ENCODE peak calls at places on chromosomes 3 and 15, in ten cellular contexts. N is breast epithelium, E is tibial artery, X is K562, S is Panc1, R is brain microvascular endothelial cell, B is endothelial cell of umbilical vein, I is left ventricle myocardium inferior, G is upper lobe of right lung, P is tibial nerve. J is an unnamed sample.

GRCh38 chr15:70559223-70559823 is 204.0 kb downstream of the UACA start:
- DNase-seq in N (no peak), E (peak; percentile 67), X (no peak), S (no peak), R (peak; percentile 21), B (peak; percentile 55), I (peak; percentile 27), G (no peak), P (peak; percentile 38), J (no peak)

GRCh38 chr3:188391597-188391996 is 237.6 kb downstream of the LPP start:
- DNase-seq in N (no peak), E (no peak), X (no peak), S (no peak), R (no peak), B (no peak), I (no peak), G (no peak), P (no peak), J (no peak)

GRCh38 chr15:40345867-40346578 is 4.8 kb upstream of the PHGR1 start:
- DNase-seq in N (no peak), E (no peak), X (no peak), S (no peak), R (no peak), B (no peak), I (no peak), G (peak; percentile 44), P (no peak), J (no peak)

GRCh38 chr3:178341636-178342035 is 194.6 kb upstream of the KCNMB2 start:
- DNase-seq in N (no peak), E (no peak), X (no peak), S (no peak), R (no peak), B (no peak), I (no peak), G (no peak), P (no peak), J (no peak)

GRCh38 chr3:115272036-115272824 is 125.1 kb upstream of the ZBTB20 start:
- DNase-seq in N (no peak), E (no peak), X (peak; percentile 7), S (no peak), R (peak; percentile 51), B (peak; percentile 23), I (no peak), G (no peak), P (no peak), J (no peak)

GRCh38 chr3:67526246-67526645 is 128.2 kb downstream of the SUCLG2 start:
- DNase-seq in N (no peak), E (no peak), X (no peak), S (no peak), R (peak; percentile 65), B (no peak), I (no peak), G (no peak), P (no peak), J (no peak)

GRCh38 chr15:39396979-39397615 is 183.8 kb upstream of the THBS1 start:
- DNase-seq in N (no peak), E (no peak), X (peak; percentile 41), S (no peak), R (no peak), B (no peak), I (no peak), G (no peak), P (no peak), J (no peak)

GRCh38 chr3:278300-279064 is 81.9 kb downstream of the CHL1 start:
- DNase-seq in N (no peak), E (no peak), X (no peak), S (no peak), R (no peak), B (no peak), I (no peak), G (no peak), P (no peak), J (peak; percentile 53)

GRCh38 chr3:129558772-129559564 is 16.0 kb downstream of the H1-8 start:
- DNase-seq in N (no peak), E (no peak), X (peak; percentile 27), S (no peak), R (no peak), B (peak; percentile 52), I (no peak), G (no peak), P (no peak), J (no peak)

GRCh38 chr3:170346481-170347125 is 10.9 kb upstream of the SKIL start:
- DNase-seq in N (no peak), E (no peak), X (no peak), S (no peak), R (no peak), B (no peak), I (no peak), G (no peak), P (no peak), J (no peak)

GRCh38 chr15:48705381-48705780 is 59.9 kb upstream of the FBN1 start:
- DNase-seq in N (no peak), E (no peak), X (no peak), S (no peak), R (no peak), B (no peak), I (no peak), G (no peak), P (no peak), J (no peak)

GRCh38 chr15:64343841-64344240 is 12.1 kb downstream of the CSNK1G1 start:
- DNase-seq in N (no peak), E (no peak), X (no peak), S (no peak), R (no peak), B (peak; percentile 52), I (no peak), G (no peak), P (no peak), J (no peak)

GRCh38 chr15:40743921-40744809 is 10.9 kb downstream of the RMDN3 start:
- DNase-seq in N (no peak), E (no peak), X (peak; percentile 47), S (no peak), R (peak; percentile 68), B (no peak), I (no peak), G (peak; percentile 66), P (no peak), J (no peak)

GRCh38 chr3:187210555-187211327 is 13.5 kb downstream of the RTP1 start:
- DNase-seq in N (no peak), E (no peak), X (peak; percentile 24), S (no peak), R (no peak), B (no peak), I (no peak), G (no peak), P (no peak), J (no peak)

GRCh38 chr3:11509175-11510000 is 134.3 kb downstream of the VGLL4 start:
- DNase-seq in N (no peak), E (peak; percentile 93), X (peak; percentile 70), S (no peak), R (peak; percentile 89), B (peak; percentile 89), I (peak; percentile 70), G (peak; percentile 73), P (no peak), J (no peak)
- TF ChIP-seq CTCF in N (no peak), E (peak; percentile 11), X (peak; percentile 20), S (no peak), R (peak; percentile 49), B (no peak), I (peak; percentile 44), G (no peak), P (no peak), J (no peak)

GRCh38 chr3:9903238-9903624 is 583 bp downstream of the IL17RE start:
- DNase-seq in N (no peak), E (peak; percentile 67), X (no peak), S (no peak), R (no peak), B (peak; percentile 41), I (no peak), G (no peak), P (no peak), J (no peak)
- H3K4me3 ChIP-seq in N (peak overlapping the region; percentile 20), E (peak overlapping the region; percentile 53), X (no peak overlapping the region), S (no peak overlapping the region), R (no peak overlapping the region), B (no peak overlapping the region), I (peak overlapping the region; percentile 37), G (peak overlapping the region; percentile 55), P (peak overlapping the region; percentile 16), J (no peak overlapping the region)

DNA sequence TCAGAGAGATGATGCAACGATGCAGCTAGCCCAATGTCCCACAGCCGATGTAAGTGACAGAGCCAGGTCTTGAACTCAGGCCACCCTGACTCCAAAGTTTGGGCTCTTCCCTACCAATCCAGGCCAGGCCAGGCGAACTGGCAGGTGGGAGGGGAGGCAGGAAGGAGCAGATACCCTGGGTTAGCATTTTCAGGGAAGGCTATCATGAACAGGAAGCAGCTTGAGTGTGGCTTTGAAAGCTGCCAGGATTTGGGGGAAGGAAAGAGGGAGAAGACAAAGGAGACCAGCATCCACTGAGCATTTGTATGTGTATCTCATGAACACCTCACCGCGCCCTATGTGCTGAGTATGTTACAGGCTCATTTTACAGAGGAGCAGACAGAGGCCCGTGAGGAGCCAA is 38.8 kb downstream of the LMCD1 start:
- DNase-seq in N (no peak), E (no peak), X (no peak), S (no peak), R (no peak), B (peak; percentile 64), I (no peak), G (no peak), P (no peak), J (no peak)
- H3K36me3 ChIP-seq in N (no peaks in the 10 kb centered on the region), E (peaks cover 79% of the 10 kb centered on the region), X (no peaks in the 10 kb centered on the region), S (peaks cover 3% of the 10 kb centered on the region), R (peaks cover 38% of the 10 kb centered on the region), B (no peaks in the 10 kb centered on the region), I (peaks cover 74% of the 10 kb centered on the region), G (peaks cover 61% of the 10 kb centered on the region), P (peaks cover 75% of the 10 kb centered on the region), J (peaks cover 3% of the 10 kb centered on the region)

GRCh38 chr3:171348121-171348520 is 112.1 kb downstream of the TNIK start:
- DNase-seq in N (no peak), E (no peak), X (no peak), S (no peak), R (peak; percentile 20), B (no peak), I (no peak), G (no peak), P (no peak), J (no peak)

GRCh38 chr3:171352387-171352935 is 107.7 kb downstream of the TNIK start:
- DNase-seq in N (no peak), E (no peak), X (no peak), S (no peak), R (no peak), B (no peak), I (no peak), G (no peak), P (no peak), J (no peak)

GRCh38 chr3:171351676-171352075 is 108.5 kb downstream of the TNIK start:
- DNase-seq in N (no peak), E (no peak), X (no peak), S (no peak), R (peak; percentile 96), B (peak; percentile 52), I (no peak), G (no peak), P (no peak), J (no peak)

GRCh38 chr3:171349392-171349791 is 110.8 kb downstream of the TNIK start:
- DNase-seq in N (no peak), E (no peak), X (no peak), S (no peak), R (no peak), B (peak; percentile 71), I (no peak), G (no peak), P (no peak), J (no peak)

DNA sequence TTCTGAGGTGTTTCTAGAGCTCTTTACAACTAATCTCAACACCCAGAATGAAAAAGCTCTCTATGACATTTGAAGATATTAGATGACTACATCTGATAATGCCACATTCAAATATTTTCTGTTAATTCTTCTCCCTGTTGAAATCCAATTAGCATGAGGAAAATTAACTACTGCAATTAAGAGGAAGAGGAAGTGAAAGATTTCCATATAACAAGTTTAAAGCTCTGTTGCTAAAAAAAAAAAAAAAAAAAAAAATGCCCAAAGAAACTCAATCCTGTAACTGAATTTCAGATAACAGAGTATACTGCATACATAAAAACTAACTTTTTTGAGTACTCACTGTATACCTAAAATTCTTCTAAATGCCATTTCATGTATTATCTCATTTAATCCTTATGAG is 109.8 kb downstream of the TNIK start:
- DNase-seq in N (no peak), E (no peak), X (no peak), S (no peak), R (no peak), B (no peak), I (no peak), G (no peak), P (no peak), J (no peak)
- TF ChIP-seq CTCF in N (no peak), E (no peak), X (no peak), S (no peak), R (no peak), B (no peak), I (no peak), G (no peak), P (no peak), J (no peak)

J was measured in GM06990.